ENCODE peak calls at places on chromosomes 12 and 14, in six cellular contexts. U is transverse colon, F is adrenal gland, O is HepG2, T is IMR-90, L is heart left ventricle. I is an unnamed sample.
A peak's percentile ranks its signal among the peaks of the same experiment; 100 is the strongest.

GRCh38 chr12:39103552-39104165 is 198.3 kb upstream of the CPNE8 start:
- DNase-seq in L (no peak), T (no peak), U (no peak), O (peak; percentile 59), F (peak; percentile 40), I (peak; percentile 13)

GRCh38 chr14:83575301-83575700 is 1954.6 kb upstream of the FLRT2 start:
- DNase-seq in U (no peak), F (no peak), T (peak; percentile 28), O (no peak), L (no peak), I (no peak)

GRCh38 chr12:9947674-9948073 is 15.5 kb upstream of the CLEC2A start:
- DNase-seq in U (no peak), O (no peak), L (no peak), F (no peak), T (no peak), I (no peak)

GRCh38 chr12:66087365-66087943 is 43.1 kb downstream of the LLPH start:
- DNase-seq in L (peak; percentile 45), U (peak; percentile 62), F (peak; percentile 82), T (peak; percentile 88), O (peak; percentile 57), I (no peak)

GRCh38 chr14:68619805-68620574 is 172.9 kb downstream of the ZFP36L1 start:
- DNase-seq in T (peak; percentile 73), L (peak; percentile 83), U (no peak), F (peak; percentile 91), O (peak; percentile 71), I (no peak)

GRCh38 chr14:76716285-76716684 is 45.0 kb upstream of the VASH1 start:
- DNase-seq in T (no peak), L (no peak), O (no peak), U (no peak), F (no peak), I (no peak)

GRCh38 chr14:75340921-75341320 is 62.3 kb downstream of the FOS start:
- DNase-seq in L (peak; percentile 95), U (peak; percentile 76), O (no peak), F (peak; percentile 91), T (no peak), I (no peak)

GRCh38 chr14:35158491-35158890 is 36.1 kb downstream of the PRORP start:
- DNase-seq in O (no peak), L (no peak), U (no peak), T (no peak), F (no peak), I (no peak)

GRCh38 chr12:104218935-104219334 is 3.4 kb downstream of the TXNRD1 start:
- DNase-seq in O (no peak), L (no peak), F (no peak), U (no peak), T (peak; percentile 74), I (no peak)

GRCh38 chr12:123389560-123390351 is 5.8 kb downstream of the KMT5A start:
- DNase-seq in F (peak; percentile 65), U (peak; percentile 79), O (peak; percentile 45), L (peak; percentile 84), T (no peak), I (peak; percentile 60)

GRCh38 chr12:3152892-3153291 is 75.7 kb downstream of the TSPAN9 start:
- DNase-seq in O (no peak), T (no peak), F (no peak), U (no peak), L (no peak), I (no peak)

GRCh38 chr14:85911044-85911443 is 381.1 kb downstream of the FLRT2 start:
- DNase-seq in U (no peak), O (no peak), L (no peak), F (no peak), T (no peak), I (no peak)

GRCh38 chr12:8045952-8046944 is 13.7 kb downstream of the FOXJ2 start:
- DNase-seq in T (peak; percentile 87), L (peak; percentile 77), F (peak; percentile 91), O (peak; percentile 52), U (peak; percentile 79), I (peak; percentile 56)

GRCh38 chr12:71548906-71549305 is 109.3 kb downstream of the LGR5 start:
- DNase-seq in L (no peak), U (no peak), F (no peak), O (no peak), T (no peak), I (no peak)

GRCh38 chr14:90443161-90444076 is 46.6 kb downstream of the CALM1 start:
- DNase-seq in F (no peak), O (no peak), L (no peak), U (no peak), T (no peak), I (no peak)

GRCh38 chr12:18683603-18684002 is 54.2 kb downstream of the PLCZ1 start:
- DNase-seq in F (no peak), L (no peak), O (no peak), T (peak; percentile 49), U (no peak), I (no peak)

GRCh38 chr14:95023886-95024285 is 133.4 kb downstream of the DICER1 start:
- DNase-seq in F (no peak), O (no peak), T (peak; percentile 6), L (no peak), U (no peak), I (no peak)

GRCh38 chr12:15919491-15919890 is 8.4 kb downstream of the DERA start:
- DNase-seq in L (no peak), U (no peak), F (no peak), O (no peak), T (no peak), I (no peak)

GRCh38 chr12:94208433-94208921 is 60.1 kb downstream of the PLXNC1 start:
- DNase-seq in O (no peak), F (peak; percentile 66), T (no peak), U (no peak), L (peak; percentile 28), I (no peak)

GRCh38 chr12:78645956-78646355 is 218.6 kb upstream of the SYT1 start:
- DNase-seq in T (peak; percentile 0), O (peak; percentile 0), F (no peak), U (no peak), L (no peak), I (no peak)

GRCh38 chr12:104340177-104340576 is 36.6 kb downstream of the EID3 start:
- DNase-seq in T (peak; percentile 33), O (no peak), F (peak; percentile 42), L (no peak), U (no peak), I (no peak)

GRCh38 chr12:127685476-127686234 is 581.3 kb upstream of the TMEM132C start:
- DNase-seq in O (no peak), F (no peak), U (no peak), T (no peak), L (no peak), I (no peak)

GRCh38 chr12:57435288-57435687 is 704 bp downstream of the INHBC start:
- DNase-seq in U (no peak), T (no peak), F (no peak), L (no peak), O (no peak), I (no peak)

GRCh38 chr14:100256339-100256895 is 17.5 kb downstream of the YY1 start:
- DNase-seq in F (no peak), O (no peak), U (no peak), L (no peak), T (no peak), I (no peak)

GRCh38 chr12:80494836-80495235 is 50.8 kb downstream of the PTPRQ start:
- DNase-seq in F (no peak), U (no peak), L (no peak), T (no peak), O (no peak), I (no peak)

GRCh38 chr14:89024691-89025090 is 200.2 kb downstream of the TTC8 start:
- DNase-seq in T (no peak), L (no peak), F (no peak), U (no peak), O (no peak), I (no peak)

GRCh38 chr14:100223332-100224171 is 15.4 kb upstream of the YY1 start:
- DNase-seq in O (peak; percentile 84), U (no peak), T (peak; percentile 41), L (no peak), F (no peak), I (no peak)

GRCh38 chr14:100641274-100641860 is 54.1 kb upstream of the BEGAIN start:
- DNase-seq in F (no peak), U (peak; percentile 30), L (no peak), T (no peak), O (no peak), I (no peak)

GRCh38 chr14:23660290-23661226 is 24.4 kb downstream of the DHRS2 start:
- DNase-seq in L (no peak), U (no peak), O (no peak), T (no peak), F (no peak), I (no peak)

GRCh38 chr12:59084758-59085383 is 164.6 kb upstream of the LRIG3 start:
- DNase-seq in T (peak; percentile 65), U (no peak), O (no peak), F (no peak), L (no peak), I (no peak)
- TF ChIP-seq POLR2A in T (no peak), U (no peak), O (no peak), F (no peak), L (no peak), I (no peak)

GRCh38 chr12:122235741-122236140 is 9.9 kb upstream of the DIABLO start:
- DNase-seq in L (no peak), F (peak; percentile 50), U (no peak), O (no peak), T (no peak), I (no peak)
- TF ChIP-seq POLR2A in L (no peak), F (no peak), U (no peak), O (no peak), T (no peak), I (no peak)

GRCh38 chr12:6225630-6226001 is 25.4 kb downstream of the CD9 start:
- DNase-seq in F (no peak), O (no peak), L (no peak), T (no peak), U (no peak), I (no peak)
- TF ChIP-seq POLR2A in F (no peak), O (no peak), L (no peak), T (no peak), U (no peak), I (no peak)

DNA sequence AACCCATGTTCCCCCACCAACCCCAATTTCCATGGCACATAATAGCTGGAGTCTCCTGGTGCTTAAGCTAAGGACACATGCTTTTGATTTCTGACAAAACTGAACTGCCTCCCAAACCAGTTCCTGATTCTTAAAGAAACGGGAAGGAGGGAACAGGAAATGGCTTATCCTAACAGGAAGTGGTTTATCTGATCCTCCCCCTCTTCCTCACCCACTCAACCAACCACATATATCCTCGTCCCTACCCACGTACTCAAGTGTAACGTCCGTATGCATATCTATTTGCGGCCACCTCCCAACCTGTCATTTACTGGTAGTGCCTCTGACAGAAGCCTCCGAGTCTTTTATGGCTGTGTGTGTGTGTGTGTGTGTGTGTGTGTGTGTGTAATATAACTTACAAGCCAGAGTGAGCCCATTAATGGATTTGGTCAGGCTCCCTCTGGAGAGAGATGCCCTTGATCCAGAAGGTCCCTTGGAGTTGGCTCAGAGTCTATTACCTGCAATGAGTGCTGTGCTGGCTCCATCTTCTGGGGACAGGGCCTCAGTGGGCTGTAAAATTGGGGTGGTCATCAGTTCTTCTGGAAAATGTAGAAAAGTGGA is 7.7 kb downstream of the DAZAP2 start:
- DNase-seq in F (peak; percentile 51), O (no peak), L (no peak), T (peak; percentile 68), U (peak; percentile 17), I (no peak)
- TF ChIP-seq POLR2A in F (no peak), O (no peak), L (no peak), T (peak; percentile 21), U (no peak), I (peak; percentile 26)

I was measured in GM12892.